ENCODE peak calls at places on chromosomes 16 and 17, in six cellular contexts. W, A, K, T, I and F are unnamed samples.
A peak's percentile ranks its signal among the peaks of the same experiment; 100 is the strongest.

GRCh38 chr16:50279142-50279865 is 13.0 kb downstream of the ADCY7 start:
- DNase-seq in W (peak; percentile 68), A (no peak), K (no peak), T (no peak), I (no peak), F (peak; percentile 86)

GRCh38 chr16:20762404-20763123 is 1.2 kb upstream of the ACSM3 start:
- DNase-seq in W (no peak), A (no peak), K (no peak), T (no peak), I (no peak), F (no peak)

GRCh38 chr16:82995927-82996441 is 369.2 kb downstream of the CDH13 start:
- DNase-seq in W (peak; percentile 23), A (no peak), K (no peak), T (peak; percentile 21), I (peak; percentile 26), F (no peak)

GRCh38 chr16:1469693-1470201 is 5.1 kb downstream of the CLCN7 start:
- DNase-seq in W (no peak), A (no peak), K (no peak), T (no peak), I (no peak), F (no peak)

GRCh38 chr16:56747486-56748045 is 17.6 kb downstream of the NUP93 start:
- DNase-seq in W (no peak), A (no peak), K (no peak), T (no peak), I (no peak), F (no peak)

GRCh38 chr16:56671706-56672105 is 2.1 kb downstream of the MT1H start:
- DNase-seq in W (no peak), A (no peak), K (no peak), T (no peak), I (no peak), F (no peak)

GRCh38 chr17:3864534-3864933 is 18.5 kb upstream of the NCBP3 start:
- DNase-seq in W (no peak), A (no peak), K (no peak), T (no peak), I (no peak), F (no peak)

GRCh38 chr16:78566397-78567073 is 467.1 kb downstream of the WWOX start:
- DNase-seq in W (no peak), A (no peak), K (no peak), T (no peak), I (no peak), F (no peak)

GRCh38 chr17:49964539-49965521 is 4.2 kb upstream of the DLX4 start:
- DNase-seq in W (no peak), A (no peak), K (peak; percentile 24), T (no peak), I (no peak), F (no peak)

GRCh38 chr17:73089918-73090317 is 2.6 kb downstream of the SLC39A11 start:
- DNase-seq in W (no peak), A (peak; percentile 81), K (no peak), T (no peak), I (no peak), F (no peak)

GRCh38 chr17:80219777-80220708 is at the start of the genes SGSH and SLC26A11:
- DNase-seq in W (peak; percentile 89), A (peak; percentile 97), K (peak; percentile 72), T (peak; percentile 37), I (peak; percentile 8), F (no peak)

GRCh38 chr17:69717819-69718218 is 303.3 kb downstream of the MAP2K6 start:
- DNase-seq in W (no peak), A (no peak), K (no peak), T (no peak), I (no peak), F (no peak)

GRCh38 chr17:73722163-73722562 is 77.9 kb upstream of the SDK2 start:
- DNase-seq in W (no peak), A (no peak), K (no peak), T (peak; percentile 62), I (no peak), F (no peak)

GRCh38 chr16:11869657-11870228 is 18.4 kb upstream of the RSL1D1 start:
- DNase-seq in W (no peak), A (no peak), K (no peak), T (no peak), I (no peak), F (no peak)

GRCh38 chr17:42289863-42290165 is 1.5 kb downstream of the STAT5A start:
- DNase-seq in W (no peak), A (peak; percentile 86), K (peak; percentile 47), T (no peak), I (no peak), F (no peak)

GRCh38 chr17:55825213-55825612 is 74.4 kb downstream of the PCTP start:
- DNase-seq in W (no peak), A (no peak), K (no peak), T (no peak), I (no peak), F (no peak)

GRCh38 chr17:7636192-7636591 is 6.3 kb downstream of the SHBG start:
- DNase-seq in W (no peak), A (no peak), K (no peak), T (no peak), I (no peak), F (no peak)

GRCh38 chr16:4654946-4655590 is 30.4 kb downstream of the MGRN1 start:
- DNase-seq in W (no peak), A (no peak), K (no peak), T (no peak), I (no peak), F (no peak)

GRCh38 chr17:62652251-62653001 is 25.0 kb downstream of the MRC2 start:
- DNase-seq in W (peak; percentile 46), A (no peak), K (peak; percentile 16), T (peak; percentile 71), I (no peak), F (peak; percentile 55)

GRCh38 chr17:10357768-10358167 is 15.0 kb downstream of the MYH13 start:
- DNase-seq in W (no peak), A (no peak), K (peak; percentile 11), T (no peak), I (no peak), F (peak; percentile 4)